ENCODE peak calls at places on chromosome 4, in six cellular contexts. S, P, H, F, M and E are unnamed samples.

GRCh38 chr4:133156096-133156495 is 7.0 kb downstream of the PCDH10 start:
- DNase-seq in S (no peak), H (no peak), P (no peak), M (no peak), F (no peak), E (no peak)

GRCh38 chr4:183645326-183645725 is 13.7 kb downstream of the RWDD4 start:
- DNase-seq in F (no peak), S (no peak), H (no peak), P (no peak), M (no peak), E (no peak)

GRCh38 chr4:8740666-8741395 is 130.8 kb downstream of the HMX1 start:
- DNase-seq in H (no peak), P (no peak), M (no peak), S (no peak), F (no peak), E (no peak)

GRCh38 chr4:138707746-138708145 is 307.8 kb upstream of the NOCT start:
- DNase-seq in M (no peak), H (no peak), F (no peak), S (peak), P (no peak), E (no peak)

GRCh38 chr4:24979554-24979953 is 51.2 kb downstream of the LGI2 start:
- DNase-seq in P (no peak), S (no peak), H (no peak), F (no peak), M (peak), E (no peak)

GRCh38 chr4:151324449-151325319 is 721 bp downstream of the SH3D19 start:
- DNase-seq in M (peak), F (no peak), P (peak), S (peak), H (no peak), E (peak)

GRCh38 chr4:80265571-80266266 is 745 bp upstream of the FGF5 start:
- DNase-seq in H (no peak), P (peak), S (peak), M (no peak), F (no peak), E (no peak)

GRCh38 chr4:186190456-186191265 is 706 bp upstream of the CYP4V2 start:
- DNase-seq in H (peak), S (peak), P (peak), F (peak), M (peak), E (no peak)

GRCh38 chr4:81407726-81408125 is 64.0 kb downstream of the RASGEF1B start:
- DNase-seq in M (no peak), S (no peak), H (no peak), P (no peak), F (no peak), E (no peak)

GRCh38 chr4:37675587-37676290 is 10.4 kb downstream of the RELL1 start:
- DNase-seq in M (no peak), P (no peak), S (peak), H (peak), F (no peak), E (no peak)

GRCh38 chr4:80201326-80202151 is 4.2 kb downstream of the PRDM8 start:
- DNase-seq in M (no peak), P (peak), S (peak), F (peak), H (no peak), E (no peak)

GRCh38 chr4:139266583-139267257 is 13.3 kb downstream of the MGARP start:
- DNase-seq in F (peak), S (peak), M (peak), P (peak), H (peak), E (no peak)

GRCh38 chr4:82201303-82201702 is 172.5 kb downstream of the HNRNPD start:
- DNase-seq in F (no peak), H (no peak), M (no peak), S (peak), P (peak), E (no peak)

GRCh38 chr4:111652986-111653385 is 492.3 kb upstream of the FAM241A start:
- DNase-seq in S (no peak), P (no peak), F (no peak), H (no peak), M (no peak), E (no peak)

GRCh38 chr4:113826431-113826830 is 64.9 kb upstream of the CAMK2D start:
- DNase-seq in P (no peak), S (no peak), M (no peak), H (no peak), F (no peak), E (no peak)

GRCh38 chr4:55321707-55322264 is 24.3 kb upstream of the SRD5A3 start:
- DNase-seq in H (peak), F (no peak), M (peak), S (peak), P (peak), E (no peak)

GRCh38 chr4:123616970-123617392 is 220.4 kb downstream of the SPRY1 start:
- DNase-seq in S (no peak), F (no peak), P (no peak), H (peak), M (peak), E (no peak)

GRCh38 chr4:132169660-132170059 is 979.4 kb upstream of the PCDH10 start:
- DNase-seq in F (no peak), P (no peak), H (no peak), M (no peak), S (no peak), E (no peak)

GRCh38 chr4:101914761-101915160 is 124.2 kb downstream of the BANK1 start:
- DNase-seq in S (no peak), M (no peak), F (no peak), P (no peak), H (no peak), E (no peak)

GRCh38 chr4:4227510-4228355 is 1.0 kb upstream of the OTOP1 start:
- DNase-seq in P (no peak), M (no peak), S (no peak), H (no peak), F (no peak), E (no peak)

GRCh38 chr4:129926936-129927335 is 831.0 kb downstream of the C4orf33 start:
- DNase-seq in P (no peak), M (no peak), H (peak), F (no peak), S (peak), E (no peak)

GRCh38 chr4:153418114-153418513 is 48.0 kb upstream of the TMEM131L start:
- DNase-seq in P (no peak), S (no peak), M (no peak), H (no peak), F (no peak), E (no peak)

GRCh38 chr4:140266958-140267568 is 106.4 kb upstream of the SCOC start:
- DNase-seq in F (no peak), P (no peak), H (no peak), M (no peak), S (no peak), E (no peak)

GRCh38 chr4:99754756-99755155 is 61.9 kb upstream of the DAPP1 start:
- DNase-seq in M (no peak), H (no peak), F (no peak), P (no peak), S (no peak), E (no peak)

GRCh38 chr4:47835489-47835888 is 2.4 kb downstream of the CORIN start:
- DNase-seq in M (no peak), S (peak), F (no peak), H (no peak), P (no peak), E (no peak)

GRCh38 chr4:100257567-100257966 is 67.3 kb upstream of the DDIT4L start:
- DNase-seq in F (no peak), M (no peak), P (peak), H (no peak), S (peak), E (no peak)

GRCh38 chr4:106287353-106287969 is 28.5 kb downstream of the TBCK start:
- DNase-seq in S (peak), F (no peak), H (no peak), P (peak), M (no peak), E (no peak)

GRCh38 chr4:165718660-165719059 is 154.4 kb upstream of the TLL1 start:
- DNase-seq in S (no peak), F (no peak), M (no peak), P (no peak), H (no peak), E (no peak)

GRCh38 chr4:89357787-89358186 is 50.2 kb upstream of the GPRIN3 start:
- DNase-seq in F (no peak), H (no peak), M (no peak), S (no peak), P (no peak), E (no peak)